ENCODE peak calls at places on chromosomes 7 and 10, in ten cellular contexts. H is prostate gland, R is breast epithelium, W is stomach, G is spleen, A is GM23338, S is HL-60, Y is suprapubic skin, E is SK-N-SH, X is HepG2. K is an unnamed sample.

GRCh38 chr10:112490543-112490942 is 43.5 kb downstream of the VTI1A start:
- DNase-seq in H (no peak), R (no peak), W (peak), G (no peak), A (no peak), S (no peak), Y (no peak), E (peak), X (peak), K (no peak)

GRCh38 chr10:30911303-30911863 is 120.3 kb downstream of the ZNF438 start:
- DNase-seq in H (no peak), R (no peak), W (no peak), G (no peak), A (no peak), S (no peak), Y (no peak), E (no peak), X (no peak), K (no peak)

GRCh38 chr7:143318661-143319060 is 2.8 kb downstream of the CLCN1 start:
- DNase-seq in H (peak), R (no peak), W (no peak), G (no peak), A (no peak), S (peak), Y (no peak), E (no peak), X (peak), K (no peak)

GRCh38 chr7:115216652-115217051 is 294.8 kb downstream of the MDFIC start:
- DNase-seq in H (no peak), R (no peak), W (no peak), G (no peak), A (no peak), S (no peak), Y (no peak), E (no peak), X (no peak), K (no peak)

GRCh38 chr7:82527831-82528230 is 84.3 kb upstream of the CACNA2D1 start:
- DNase-seq in H (no peak), R (no peak), W (no peak), G (no peak), A (no peak), S (no peak), Y (no peak), E (no peak), X (no peak), K (no peak)

GRCh38 chr7:31027161-31027965 is 24.7 kb upstream of the ADCYAP1R1 start:
- DNase-seq in H (no peak), R (no peak), W (no peak), G (peak), A (peak), S (no peak), Y (no peak), E (peak), X (no peak), K (peak)

GRCh38 chr10:86390337-86391120 is 23.9 kb upstream of the GRID1 start:
- DNase-seq in H (no peak), R (peak), W (no peak), G (no peak), A (no peak), S (no peak), Y (no peak), E (no peak), X (no peak), K (no peak)

GRCh38 chr10:47176903-47177860 is 122.8 kb upstream of the GDF10 start:
- DNase-seq in H (no peak), R (no peak), W (no peak), G (no peak), A (no peak), S (no peak), Y (no peak), E (no peak), X (no peak), K (no peak)

GRCh38 chr7:23261843-23262452 is 15.4 kb downstream of the GPNMB start:
- DNase-seq in H (no peak), R (no peak), W (peak), G (peak), A (peak), S (peak), Y (no peak), E (peak), X (peak), K (peak)

GRCh38 chr7:17121671-17122070 is 176.8 kb upstream of the AHR start:
- DNase-seq in H (no peak), R (no peak), W (no peak), G (no peak), A (no peak), S (no peak), Y (no peak), E (no peak), X (no peak), K (no peak)

GRCh38 chr10:28952523-28952922 is 275.2 kb downstream of the BAMBI start:
- DNase-seq in H (no peak), R (no peak), W (no peak), G (no peak), A (no peak), S (no peak), Y (no peak), E (no peak), X (no peak), K (no peak)

GRCh38 chr10:46546591-46547330 is 9.7 kb downstream of the GPRIN2 start:
- DNase-seq in H (peak), R (peak), W (peak), G (peak), A (no peak), S (no peak), Y (peak), E (no peak), X (no peak), K (peak)

GRCh38 chr7:101170617-101171441 is 5.5 kb upstream of the VGF start:
- DNase-seq in H (no peak), R (no peak), W (no peak), G (no peak), A (no peak), S (no peak), Y (no peak), E (no peak), X (no peak), K (no peak)

GRCh38 chr10:4345842-4346241 is 480.2 kb upstream of the AKR1E2 start:
- DNase-seq in H (no peak), R (no peak), W (no peak), G (no peak), A (no peak), S (no peak), Y (no peak), E (no peak), X (no peak), K (no peak)

GRCh38 chr10:106436123-106436740 is 728.3 kb downstream of the SORCS1 start:
- DNase-seq in H (no peak), R (no peak), W (no peak), G (no peak), A (no peak), S (no peak), Y (no peak), E (no peak), X (no peak), K (no peak)

GRCh38 chr7:27188666-27189559 is 3.9 kb upstream of the HOXA11 start:
- DNase-seq in H (peak), R (peak), W (peak), G (no peak), A (peak), S (no peak), Y (peak), E (no peak), X (no peak), K (peak)

GRCh38 chr7:119090851-119091250 is 866.3 kb downstream of the ANKRD7 start:
- DNase-seq in H (no peak), R (no peak), W (no peak), G (no peak), A (no peak), S (no peak), Y (no peak), E (no peak), X (no peak), K (no peak)

GRCh38 chr10:122142652-122143237 is 128.4 kb upstream of the BTBD16 start:
- DNase-seq in H (no peak), R (no peak), W (peak), G (peak), A (peak), S (no peak), Y (no peak), E (peak), X (no peak), K (no peak)

GRCh38 chr7:91228327-91228726 is 35.9 kb upstream of the FZD1 start:
- DNase-seq in H (no peak), R (no peak), W (no peak), G (no peak), A (no peak), S (no peak), Y (no peak), E (no peak), X (no peak), K (no peak)

GRCh38 chr7:143512488-143513340 is 35.0 kb downstream of the TAS2R41 start:
- DNase-seq in H (peak), R (no peak), W (no peak), G (no peak), A (no peak), S (no peak), Y (no peak), E (no peak), X (no peak), K (no peak)

GRCh38 chr7:351681-352480 is 61.9 kb downstream of the FOXL3 start:
- DNase-seq in H (no peak), R (no peak), W (no peak), G (no peak), A (no peak), S (no peak), Y (no peak), E (no peak), X (no peak), K (no peak)

GRCh38 chr7:100483728-100484635 is at the start of gene NYAP1:
- DNase-seq in H (peak), R (no peak), W (peak), G (no peak), A (peak), S (no peak), Y (no peak), E (peak), X (no peak), K (peak)

GRCh38 chr10:94546616-94547175 is 1.1 kb downstream of the HELLS start:
- DNase-seq in H (no peak), R (no peak), W (no peak), G (no peak), A (no peak), S (no peak), Y (no peak), E (peak), X (no peak), K (no peak)

GRCh38 chr10:3661271-3661670 is 123.7 kb downstream of the KLF6 start:
- DNase-seq in H (no peak), R (no peak), W (no peak), G (no peak), A (no peak), S (no peak), Y (no peak), E (no peak), X (no peak), K (no peak)

GRCh38 chr7:77209479-77210139 is 10.0 kb upstream of the FGL2 start:
- DNase-seq in H (no peak), R (no peak), W (no peak), G (no peak), A (peak), S (no peak), Y (no peak), E (no peak), X (no peak), K (no peak)

GRCh38 chr10:110083884-110084283 is 76.1 kb downstream of the ADD3 start:
- DNase-seq in H (no peak), R (no peak), W (no peak), G (no peak), A (no peak), S (no peak), Y (no peak), E (no peak), X (no peak), K (no peak)

GRCh38 chr10:43045631-43046287 is 31.1 kb upstream of the RET start:
- DNase-seq in H (no peak), R (peak), W (peak), G (peak), A (no peak), S (no peak), Y (peak), E (peak), X (no peak), K (peak)

GRCh38 chr7:5695037-5695708 is 86.3 kb downstream of the RNF216 start:
- DNase-seq in H (no peak), R (no peak), W (no peak), G (peak), A (no peak), S (no peak), Y (no peak), E (no peak), X (no peak), K (peak)
- TF ChIP-seq POLR2AphosphoS5 in H (peak), R (peak), W (peak), G (peak), A (no peak), S (peak), Y (no peak), E (peak), X (no peak), K (peak)

GRCh38 chr10:92574545-92575377 is 868 bp upstream of the IDE start:
- DNase-seq in H (no peak), R (no peak), W (no peak), G (no peak), A (peak), S (no peak), Y (no peak), E (peak), X (no peak), K (no peak)

GRCh38 chr10:92573798-92574544 is at the start of gene IDE:
- DNase-seq in H (peak), R (peak), W (peak), G (peak), A (peak), S (peak), Y (peak), E (peak), X (peak), K (peak)

GRCh38 chr10:92571649-92572048 is 2.2 kb downstream of the IDE start:
- DNase-seq in H (no peak), R (no peak), W (no peak), G (no peak), A (no peak), S (no peak), Y (no peak), E (no peak), X (no peak), K (no peak)

GRCh38 chr10:92572362-92573090 is 1.4 kb downstream of the IDE start:
- DNase-seq in H (no peak), R (no peak), W (no peak), G (no peak), A (no peak), S (no peak), Y (no peak), E (peak), X (no peak), K (no peak)

DNA sequence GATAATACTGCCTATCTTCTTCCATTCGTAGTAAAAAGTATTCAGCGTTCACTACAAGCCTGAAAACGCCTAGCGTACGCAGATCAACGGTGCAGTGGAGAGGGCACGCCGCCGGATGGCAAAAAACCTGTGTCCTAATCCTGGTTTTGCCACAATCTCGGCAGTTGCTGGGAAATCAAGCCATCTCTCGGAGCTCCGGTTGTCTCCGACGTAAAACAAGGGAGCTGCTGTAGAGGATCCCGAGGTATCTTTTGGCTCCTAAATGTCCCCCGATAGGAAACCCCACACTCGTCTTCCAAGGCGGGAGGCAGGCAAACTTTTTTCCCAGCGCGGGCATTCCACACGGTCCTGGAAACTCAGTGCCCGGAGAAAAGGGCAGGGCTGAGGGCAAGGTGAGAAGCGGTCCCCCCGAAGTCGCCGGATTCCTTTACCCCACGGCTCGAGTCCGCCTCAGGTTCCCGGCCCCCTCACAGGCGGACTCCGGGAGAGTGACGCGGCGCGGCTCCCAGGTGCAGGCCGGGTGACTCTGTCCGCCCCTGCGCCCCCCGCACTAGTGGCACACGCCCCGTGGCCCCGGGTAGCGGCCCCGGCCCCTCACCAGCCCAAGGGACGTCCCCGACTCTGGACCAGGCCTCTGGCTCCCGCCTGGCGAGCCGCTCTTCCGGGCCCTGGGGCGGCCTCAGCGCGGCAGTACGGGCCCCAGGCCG is 649 bp downstream of the IDE start:
- DNase-seq in H (peak), R (no peak), W (peak), G (peak), A (peak), S (no peak), Y (no peak), E (peak), X (no peak), K (peak)
- TF ChIP-seq CTCF in H (no peak), R (peak), W (no peak), G (peak), A (no peak), S (no peak), Y (no peak), E (peak), X (no peak), K (peak)

DNA sequence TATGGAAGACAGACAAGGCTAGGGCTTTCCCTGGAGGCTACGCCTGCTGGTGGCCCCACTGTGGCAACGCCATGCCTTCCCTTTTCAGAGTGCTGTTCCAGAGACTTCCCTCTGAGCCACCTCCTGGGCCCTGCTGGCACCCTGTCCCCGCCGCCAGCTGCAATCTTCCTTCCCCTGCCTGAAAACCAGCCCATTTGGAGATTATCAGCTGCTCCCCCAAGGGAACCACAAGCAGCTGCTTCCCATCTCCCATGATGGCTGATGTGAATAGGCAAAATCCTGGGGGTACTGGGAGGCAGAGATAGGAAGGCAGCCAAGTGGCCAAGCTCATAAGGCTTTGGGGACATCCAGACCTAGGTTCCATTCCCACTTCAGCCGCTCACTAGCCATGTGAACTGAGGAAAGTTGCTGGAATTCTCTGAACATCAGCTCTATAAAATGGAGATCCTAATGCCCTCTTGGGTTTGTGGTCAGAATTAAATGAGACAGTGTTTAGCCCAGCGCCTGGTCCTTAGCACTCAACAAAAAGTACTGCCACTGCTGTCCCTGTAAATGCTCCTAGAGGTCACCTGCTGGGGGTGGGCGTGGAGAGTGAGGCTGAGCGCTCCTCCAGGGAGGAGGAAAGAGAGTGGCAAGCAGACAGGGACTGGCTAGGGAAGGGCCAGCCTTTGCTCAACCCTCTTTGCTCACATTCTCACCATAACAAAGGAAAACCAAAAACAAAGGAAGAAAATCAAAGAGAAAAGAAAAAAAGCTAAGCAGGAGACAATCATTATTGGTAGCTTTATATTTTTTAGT is 5.9 kb downstream of the TSPAN33 start:
- DNase-seq in H (no peak), R (no peak), W (no peak), G (no peak), A (peak), S (peak), Y (no peak), E (no peak), X (no peak), K (no peak)
- TF ChIP-seq POLR2AphosphoS5 in H (no peak), R (no peak), W (no peak), G (no peak), A (no peak), S (peak), Y (no peak), E (no peak), X (no peak), K (no peak)

GRCh38 chr10:59332581-59332980 is 29.8 kb downstream of the FAM13C start:
- DNase-seq in H (no peak), R (no peak), W (no peak), G (no peak), A (no peak), S (no peak), Y (no peak), E (no peak), X (no peak), K (no peak)
- TF ChIP-seq CTCF in H (no peak), R (no peak), W (no peak), G (no peak), A (no peak), S (no peak), Y (no peak), E (no peak), X (no peak), K (no peak)

K was measured in transverse colon.